ENCODE peak calls at places on chromosome 17, in ten cellular contexts. F is pancreas, P is ascending aorta, Y is adrenal gland, L is colonic mucosa, I is stomach, H is left ventricle myocardium inferior, W is kidney, V is A673, B is heart right ventricle. G is an unnamed sample. For H3K4me1, the result is how much of the 10 kb centered on the place peaks cover.

GRCh38 chr17:45900723-45901415 is 6.5 kb downstream of the MAPT start:
- DNase-seq in F (no peak), P (no peak), Y (no peak), L (no peak), I (no peak), H (no peak), W (no peak), V (no peak), B (no peak), G (no peak)

GRCh38 chr17:6328279-6328678 is 106.6 kb downstream of the AIPL1 start:
- DNase-seq in F (no peak), P (no peak), Y (no peak), L (no peak), I (no peak), H (no peak), W (no peak), V (peak), B (no peak), G (no peak)

GRCh38 chr17:32275060-32276042 is 9.7 kb downstream of the RHBDL3 start:
- DNase-seq in F (no peak), P (no peak), Y (peak), L (no peak), I (no peak), H (peak), W (peak), V (peak), B (peak), G (no peak)

GRCh38 chr17:6069611-6070279 is 434 bp upstream of the WSCD1 start:
- DNase-seq in F (no peak), P (no peak), Y (no peak), L (peak), I (no peak), H (no peak), W (peak), V (no peak), B (no peak), G (no peak)

GRCh38 chr17:1617620-1618174 is 10.9 kb downstream of the SLC43A2 start:
- DNase-seq in F (no peak), P (no peak), Y (peak), L (peak), I (peak), H (no peak), W (no peak), V (peak), B (no peak), G (no peak)

GRCh38 chr17:2087597-2088211 is 32.8 kb downstream of the HIC1 start:
- DNase-seq in F (no peak), P (peak), Y (peak), L (peak), I (no peak), H (no peak), W (peak), V (no peak), B (no peak), G (peak)

GRCh38 chr17:19939993-19940721 is 37.5 kb downstream of the AKAP10 start:
- DNase-seq in F (no peak), P (no peak), Y (no peak), L (no peak), I (no peak), H (no peak), W (no peak), V (no peak), B (no peak), G (no peak)

GRCh38 chr17:28473542-28473941 is at the start of gene SLC13A2:
- DNase-seq in F (peak), P (peak), Y (no peak), L (peak), I (peak), H (no peak), W (no peak), V (no peak), B (no peak), G (no peak)

GRCh38 chr17:4948166-4948996 is at the start of gene PFN1:
- DNase-seq in F (peak), P (peak), Y (peak), L (peak), I (peak), H (peak), W (peak), V (peak), B (peak), G (peak)

GRCh38 chr17:44539664-44540063 is 17.6 kb upstream of the FZD2 start:
- DNase-seq in F (no peak), P (no peak), Y (no peak), L (no peak), I (no peak), H (no peak), W (no peak), V (no peak), B (no peak), G (no peak)

GRCh38 chr17:1398900-1399299 is 1.1 kb downstream of the YWHAE start:
- DNase-seq in F (no peak), P (no peak), Y (no peak), L (peak), I (no peak), H (no peak), W (no peak), V (peak), B (no peak), G (no peak)

GRCh38 chr17:1709971-1710806 is at the start of gene TLCD2:
- DNase-seq in F (peak), P (peak), Y (peak), L (peak), I (peak), H (peak), W (peak), V (peak), B (peak), G (peak)

GRCh38 chr17:70527364-70527888 is 358.1 kb downstream of the KCNJ2 start:
- DNase-seq in F (no peak), P (no peak), Y (no peak), L (no peak), I (no peak), H (no peak), W (no peak), V (no peak), B (no peak), G (no peak)

GRCh38 chr17:11404431-11404830 is 163.4 kb downstream of the SHISA6 start:
- DNase-seq in F (peak), P (no peak), Y (no peak), L (peak), I (no peak), H (no peak), W (no peak), V (peak), B (no peak), G (no peak)

DNA sequence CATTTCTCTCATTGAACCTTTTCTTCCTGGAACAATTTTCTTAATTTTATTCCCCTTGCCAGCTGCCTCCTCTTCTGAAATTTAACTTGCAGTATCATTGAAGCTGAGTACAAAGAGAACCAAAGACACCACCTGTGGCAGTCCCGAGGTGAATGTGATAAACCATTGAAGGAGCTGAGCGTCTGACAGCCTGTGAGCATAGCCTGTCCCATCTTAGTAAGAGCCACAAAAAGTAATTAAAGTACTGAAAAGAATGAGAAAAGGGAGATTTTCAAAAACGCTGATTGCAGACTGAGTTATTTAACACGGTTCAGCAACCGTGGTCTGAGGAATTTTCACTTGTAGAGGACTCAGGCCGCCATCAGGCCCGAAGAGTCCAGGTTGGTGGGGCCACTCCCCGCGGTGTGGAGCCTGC is 27.2 kb upstream of the ST6GALNAC1 start:
- DNase-seq in F (no peak), P (no peak), Y (no peak), L (no peak), I (no peak), H (no peak), W (no peak), V (no peak), B (no peak), G (no peak)
- TF ChIP-seq CTCF in F (no peak), P (no peak), Y (no peak), L (no peak), I (no peak), H (no peak), W (no peak), V (no peak), B (no peak), G (no peak)

DNA sequence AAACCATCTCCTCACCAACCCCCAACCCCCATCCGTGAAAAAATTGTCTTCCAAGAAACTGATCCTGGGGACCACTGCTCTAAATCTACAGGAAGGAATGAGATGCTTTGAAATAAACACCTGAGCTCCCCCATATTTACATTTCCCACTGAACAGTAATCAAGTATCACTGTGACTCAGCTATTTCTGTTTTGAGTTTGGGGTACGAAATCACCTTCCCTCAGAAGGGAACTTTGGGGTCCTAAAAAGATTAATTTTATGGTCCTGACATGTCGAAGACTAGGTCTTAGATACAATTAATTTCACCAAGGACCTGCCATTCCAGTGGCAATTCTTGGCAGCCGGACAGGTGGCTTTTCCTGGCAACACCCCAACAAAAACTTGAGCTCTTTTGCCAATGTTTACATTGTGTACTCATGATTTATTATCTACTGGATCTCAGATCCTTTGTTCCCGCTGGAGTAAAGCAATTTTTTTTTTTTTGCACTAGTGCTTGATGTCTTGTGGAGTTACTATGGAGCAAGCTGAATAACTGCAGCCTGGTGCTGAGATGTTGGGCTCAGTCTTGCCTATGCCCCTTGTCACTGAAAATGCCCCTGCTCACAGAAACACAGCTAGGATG is 14.3 kb downstream of the SLFN5 start:
- DNase-seq in F (peak), P (no peak), Y (peak), L (peak), I (peak), H (no peak), W (no peak), V (no peak), B (peak), G (no peak)
- H3K4me1 ChIP-seq in F (under half), P (under half), Y (under half), L (under half), I (half or more), H (under half), W (under half), V (under half), B (under half), G (half or more)

DNA sequence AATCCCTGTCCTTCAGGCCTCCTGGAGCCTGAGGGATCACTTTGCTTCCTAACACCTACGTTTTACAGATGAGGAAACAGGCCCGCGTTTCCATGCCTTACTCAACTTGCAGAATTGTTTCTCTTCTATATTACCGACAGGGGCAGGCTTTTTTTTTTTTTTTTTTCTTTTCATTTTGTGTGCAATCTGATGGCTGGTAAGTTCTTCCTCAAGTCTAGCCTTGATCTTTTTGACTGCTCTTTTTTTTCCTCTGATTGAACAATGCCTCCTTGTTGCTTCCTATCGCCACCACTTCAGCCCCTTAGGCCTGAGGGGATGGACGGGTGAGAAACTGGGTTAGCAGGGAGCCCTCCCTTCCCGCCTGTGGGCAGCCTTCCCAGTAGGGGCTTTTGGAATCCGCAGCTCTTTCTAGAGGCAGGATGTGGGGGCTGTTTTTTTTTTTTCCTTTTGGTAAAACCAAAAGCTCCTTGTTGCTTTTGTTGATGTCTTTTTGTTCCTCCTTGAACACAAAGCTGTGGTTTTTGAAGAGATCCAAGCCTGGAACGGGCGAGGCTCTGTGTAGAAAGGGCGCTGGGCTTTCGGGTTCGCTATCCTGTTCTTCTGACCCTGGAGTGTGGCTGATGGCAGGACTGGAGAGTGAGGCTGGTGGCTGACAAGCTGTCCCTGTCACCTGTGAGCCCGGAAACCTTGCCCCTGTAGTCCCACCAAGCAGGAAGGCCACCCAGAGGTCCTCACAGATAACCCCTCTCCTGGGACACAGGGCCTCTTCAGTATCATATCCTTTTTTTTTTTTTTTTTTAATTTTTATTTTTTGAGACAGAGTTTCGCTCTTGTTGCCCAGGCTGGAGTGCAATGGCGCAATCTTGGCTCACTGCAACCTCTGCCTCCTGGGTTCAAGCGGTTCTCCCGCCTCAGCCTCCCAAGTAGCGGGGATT is 14.0 kb downstream of the LASP1 start:
- DNase-seq in F (no peak), P (no peak), Y (no peak), L (no peak), I (no peak), H (no peak), W (no peak), V (no peak), B (no peak), G (no peak)
- TF ChIP-seq CTCF in F (no peak), P (no peak), Y (no peak), L (no peak), I (no peak), H (peak), W (no peak), V (no peak), B (peak), G (no peak)

DNA sequence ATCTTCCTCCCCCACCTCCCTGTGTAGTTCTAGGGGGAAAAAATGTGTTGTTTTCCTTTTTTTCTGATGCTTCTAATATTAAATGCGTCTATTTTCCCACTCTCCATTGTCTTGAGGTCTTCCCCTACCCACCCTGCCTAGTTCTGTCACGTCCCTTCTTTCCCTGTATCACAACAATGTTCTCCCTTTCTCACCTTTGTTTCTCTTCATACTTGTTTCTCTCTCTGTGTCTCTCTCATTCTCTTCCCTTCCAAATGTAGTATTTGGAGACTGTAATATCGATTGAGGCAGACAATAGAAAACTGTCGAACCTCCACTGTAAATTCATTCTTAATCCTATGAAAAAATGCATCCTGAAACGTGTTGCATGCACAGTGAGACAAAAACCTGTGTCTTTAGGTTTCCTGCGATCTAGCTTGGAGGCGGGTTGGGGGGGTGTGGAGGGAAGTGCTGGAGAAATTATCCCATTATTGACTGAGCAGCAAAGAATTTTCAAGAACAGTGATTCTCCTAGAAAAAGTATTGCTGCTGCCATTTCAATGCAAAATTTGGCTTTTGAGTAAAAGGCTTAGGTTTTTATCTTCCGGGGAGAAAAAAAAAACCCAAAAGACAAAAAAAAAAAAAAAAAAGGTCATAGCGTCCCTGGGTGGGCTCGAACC is 1.3 kb upstream of the PSMB3 start:
- DNase-seq in F (no peak), P (no peak), Y (no peak), L (peak), I (no peak), H (no peak), W (no peak), V (peak), B (no peak), G (no peak)
- H3K4me1 ChIP-seq in F (under half), P (under half), Y (under half), L (under half), I (half or more), H (half or more), W (under half), V (under half), B (half or more), G (under half)

G was measured in upper lobe of right lung.